ENCODE peak calls at places on chromosomes 7 and 10, in seven cellular contexts. K is GM23338, P is HL-60, R is breast epithelium, V is stomach, E is sigmoid colon, Q is transverse colon. G is an unnamed sample.
A peak's percentile ranks its signal among the peaks of the same experiment; 100 is the strongest.

GRCh38 chr7:151261534-151261933 is 13.0 kb upstream of the SMARCD3 start:
- DNase-seq in R (no peak), P (no peak), K (no peak), E (no peak), V (no peak), Q (no peak), G (no peak)

GRCh38 chr7:90453931-90454330 is 15.5 kb upstream of the PTTG1IP2 start:
- DNase-seq in V (no peak), P (no peak), K (no peak), R (no peak), Q (no peak), E (no peak), G (no peak)

GRCh38 chr7:74482629-74483401 is 29.1 kb downstream of the GTF2IRD1 start:
- DNase-seq in P (peak; percentile 85), Q (no peak), E (no peak), R (no peak), K (no peak), V (no peak), G (no peak)

GRCh38 chr10:60430017-60430416 is 40.3 kb upstream of the ANK3 start:
- DNase-seq in P (no peak), Q (no peak), K (no peak), R (no peak), V (no peak), E (no peak), G (no peak)

GRCh38 chr7:40489844-40490602 is 355.2 kb downstream of the SUGCT start:
- DNase-seq in E (no peak), R (no peak), V (no peak), P (no peak), K (no peak), Q (no peak), G (no peak)

GRCh38 chr7:1026721-1027151 is 17.6 kb upstream of the GPR146 start:
- DNase-seq in R (no peak), Q (no peak), K (no peak), E (no peak), V (no peak), P (peak; percentile 51), G (no peak)

GRCh38 chr7:5284304-5285281 is 1.9 kb downstream of the SLC29A4 start:
- DNase-seq in V (peak; percentile 65), P (peak; percentile 49), Q (peak; percentile 56), R (no peak), E (no peak), K (peak; percentile 95), G (no peak)

GRCh38 chr10:28939352-28940157 is 262.2 kb downstream of the BAMBI start:
- DNase-seq in V (peak; percentile 34), Q (peak; percentile 23), R (peak; percentile 60), P (no peak), E (peak; percentile 68), K (peak; percentile 95), G (peak; percentile 66)

GRCh38 chr10:99522511-99523250 is 10.1 kb upstream of the NKX2-3 start:
- DNase-seq in K (peak; percentile 92), P (no peak), E (peak; percentile 74), Q (peak; percentile 18), V (no peak), R (no peak), G (no peak)
- H3K4me3 ChIP-seq in K (peak overlapping the region; percentile 67), P (no peak overlapping the region), E (peak overlapping the region; percentile 52), Q (peak overlapping the region; percentile 13), V (peak overlapping the region; percentile 7), R (peak overlapping the region; percentile 30), G (no peak overlapping the region)

GRCh38 chr10:79292789-79293746 is 54.2 kb upstream of the PPIF start:
- DNase-seq in R (no peak), V (peak; percentile 55), Q (no peak), P (peak; percentile 79), E (no peak), K (peak; percentile 66), G (no peak)
- TF ChIP-seq CTCF in R (no peak), V (peak; percentile 18), Q (peak; percentile 43), P (peak; percentile 65), E (no peak), K (peak; percentile 84), G (no peak)

GRCh38 chr7:124724079-124724478 is 41.5 kb downstream of the GPR37 start:
- DNase-seq in V (no peak), P (no peak), K (no peak), R (no peak), Q (no peak), E (no peak), G (no peak)

GRCh38 chr7:124724516-124725192 is 40.9 kb downstream of the GPR37 start:
- DNase-seq in E (no peak), P (no peak), Q (no peak), V (no peak), R (no peak), K (no peak), G (no peak)

GRCh38 chr7:124723012-124723411 is 42.6 kb downstream of the GPR37 start:
- DNase-seq in Q (no peak), K (no peak), V (no peak), P (no peak), E (no peak), R (no peak), G (no peak)

GRCh38 chr7:124720195-124720594 is 45.4 kb downstream of the GPR37 start:
- DNase-seq in K (no peak), P (no peak), Q (no peak), R (no peak), E (no peak), V (no peak), G (no peak)

DNA sequence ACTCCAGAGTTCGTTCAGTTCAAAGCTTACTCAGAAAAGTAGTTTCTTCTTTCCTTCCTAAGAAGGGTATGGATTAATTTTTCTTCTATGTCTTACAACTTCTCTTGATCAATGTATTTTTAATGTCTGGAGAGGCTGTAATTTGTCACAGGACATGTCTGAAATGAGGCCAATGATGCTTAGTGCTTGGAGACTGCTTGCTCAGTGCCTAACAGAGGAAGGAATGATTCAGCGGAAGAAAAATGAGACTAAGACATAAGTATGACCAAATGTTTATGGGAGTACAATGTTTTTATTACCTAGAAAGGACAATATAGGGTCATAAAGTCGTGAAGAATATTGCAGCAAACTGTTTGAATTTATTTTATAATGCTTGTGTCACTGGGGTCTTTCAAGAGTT is 43.3 kb downstream of the GPR37 start:
- DNase-seq in R (no peak), Q (no peak), P (no peak), V (no peak), K (no peak), E (no peak), G (no peak)
- TF ChIP-seq POLR2AphosphoS5 in R (no peak), Q (no peak), P (no peak), V (no peak), K (no peak), E (no peak), G (no peak)

GRCh38 chr10:63132651-63133055 is 475 bp upstream of the NRBF2 start:
- DNase-seq in V (no peak), K (no peak), R (no peak), E (no peak), Q (no peak), P (no peak), G (no peak)

GRCh38 chr10:63133787-63134557 is 844 bp downstream of the NRBF2 start:
- DNase-seq in V (peak; percentile 48), E (peak; percentile 70), K (peak; percentile 36), P (peak; percentile 60), R (no peak), Q (no peak), G (peak; percentile 67)

GRCh38 chr10:63140077-63140476 is 6.9 kb downstream of the NRBF2 start:
- DNase-seq in R (no peak), Q (no peak), E (no peak), P (no peak), K (no peak), V (no peak), G (no peak)

GRCh38 chr10:63133056-63133786 is at the start of gene NRBF2:
- DNase-seq in R (peak; percentile 96), P (peak; percentile 98), E (peak; percentile 99), V (peak; percentile 98), K (peak; percentile 99), Q (peak; percentile 98), G (peak; percentile 98)

GRCh38 chr10:63137306-63137705 is 4.2 kb downstream of the NRBF2 start:
- DNase-seq in K (no peak), P (peak; percentile 6), E (no peak), Q (no peak), R (no peak), V (no peak), G (no peak)
- H3K4me3 ChIP-seq in K (no peak overlapping the region), P (no peak overlapping the region), E (no peak overlapping the region), Q (no peak overlapping the region), R (no peak overlapping the region), V (no peak overlapping the region), G (no peak overlapping the region)